ENCODE peak calls at places on chromosomes 5 and 9, in nine cellular contexts. One of them, this sample, is unnamed.

GRCh38 chr5:138273834-138274188 is 610 bp downstream of the GFRA3 start:
- DNase-seq in adipocyte: no peak
- DNase-seq in memory B cell: no peak
- DNase-seq in naive B cell: no peak
- DNase-seq in naive thymus-derived CD8-positive, alpha-beta T cell: no peak
- DNase-seq in COR-L47: no peak
- DNase-seq in fibroblast of mammary gland: no peak
- DNase-seq in NCI-H2081: no peak
- DNase-seq in GM23248: no peak
- DNase-seq in this sample: no peak

GRCh38 chr9:5800969-5801738 is 31.8 kb downstream of the ERMP1 start:
- DNase-seq in naive thymus-derived CD8-positive, alpha-beta T cell: no peak
- DNase-seq in memory B cell: no peak
- DNase-seq in GM23248: no peak
- DNase-seq in naive B cell: no peak
- DNase-seq in adipocyte: peak; percentile 17
- DNase-seq in COR-L47: peak; percentile 6
- DNase-seq in NCI-H2081: peak; percentile 11
- DNase-seq in fibroblast of mammary gland: no peak
- DNase-seq in this sample: no peak

GRCh38 chr5:154386952-154387629 is 58.7 kb upstream of the SAP30L start:
- DNase-seq in NCI-H2081: no peak
- DNase-seq in naive B cell: no peak
- DNase-seq in memory B cell: no peak
- DNase-seq in GM23248: no peak
- DNase-seq in naive thymus-derived CD8-positive, alpha-beta T cell: no peak
- DNase-seq in adipocyte: no peak
- DNase-seq in COR-L47: no peak
- DNase-seq in fibroblast of mammary gland: no peak
- DNase-seq in this sample: no peak

GRCh38 chr5:62650197-62650596 is 71.6 kb downstream of the LRRC70 start:
- DNase-seq in naive B cell: no peak
- DNase-seq in COR-L47: no peak
- DNase-seq in adipocyte: no peak
- DNase-seq in memory B cell: no peak
- DNase-seq in GM23248: no peak
- DNase-seq in naive thymus-derived CD8-positive, alpha-beta T cell: no peak
- DNase-seq in NCI-H2081: no peak
- DNase-seq in fibroblast of mammary gland: no peak
- DNase-seq in this sample: no peak

GRCh38 chr5:135456238-135457099 is 4.3 kb upstream of the TIFAB start:
- DNase-seq in adipocyte: peak; percentile 90
- DNase-seq in memory B cell: no peak
- DNase-seq in COR-L47: no peak
- DNase-seq in GM23248: peak; percentile 98
- DNase-seq in NCI-H2081: no peak
- DNase-seq in fibroblast of mammary gland: peak; percentile 84
- DNase-seq in naive B cell: no peak
- DNase-seq in naive thymus-derived CD8-positive, alpha-beta T cell: no peak
- DNase-seq in this sample: no peak

GRCh38 chr5:76025069-76025468 is 58.1 kb upstream of the SV2C start:
- DNase-seq in adipocyte: no peak
- DNase-seq in memory B cell: no peak
- DNase-seq in NCI-H2081: no peak
- DNase-seq in fibroblast of mammary gland: no peak
- DNase-seq in GM23248: no peak
- DNase-seq in naive thymus-derived CD8-positive, alpha-beta T cell: no peak
- DNase-seq in naive B cell: no peak
- DNase-seq in COR-L47: no peak
- DNase-seq in this sample: no peak

GRCh38 chr5:161421067-161421466 is 125.5 kb downstream of the GABRB2 start:
- DNase-seq in GM23248: no peak
- DNase-seq in adipocyte: no peak
- DNase-seq in naive thymus-derived CD8-positive, alpha-beta T cell: no peak
- DNase-seq in memory B cell: no peak
- DNase-seq in NCI-H2081: peak; percentile 24
- DNase-seq in naive B cell: no peak
- DNase-seq in COR-L47: no peak
- DNase-seq in fibroblast of mammary gland: no peak
- DNase-seq in this sample: no peak

GRCh38 chr5:147912015-147912414 is 5.7 kb upstream of the C5orf46 start:
- DNase-seq in GM23248: no peak
- DNase-seq in naive thymus-derived CD8-positive, alpha-beta T cell: no peak
- DNase-seq in naive B cell: no peak
- DNase-seq in memory B cell: no peak
- DNase-seq in fibroblast of mammary gland: no peak
- DNase-seq in COR-L47: no peak
- DNase-seq in adipocyte: no peak
- DNase-seq in NCI-H2081: no peak
- DNase-seq in this sample: no peak

GRCh38 chr5:91277840-91278239 is 105.3 kb downstream of the ARRDC3 start:
- DNase-seq in NCI-H2081: no peak
- DNase-seq in naive B cell: no peak
- DNase-seq in fibroblast of mammary gland: no peak
- DNase-seq in naive thymus-derived CD8-positive, alpha-beta T cell: no peak
- DNase-seq in COR-L47: no peak
- DNase-seq in adipocyte: no peak
- DNase-seq in memory B cell: no peak
- DNase-seq in GM23248: no peak
- DNase-seq in this sample: no peak

GRCh38 chr9:128743421-128743820 is 19.5 kb upstream of the ZDHHC12 start:
- DNase-seq in adipocyte: no peak
- DNase-seq in memory B cell: no peak
- DNase-seq in naive B cell: no peak
- DNase-seq in naive thymus-derived CD8-positive, alpha-beta T cell: no peak
- DNase-seq in GM23248: no peak
- DNase-seq in NCI-H2081: no peak
- DNase-seq in fibroblast of mammary gland: no peak
- DNase-seq in COR-L47: no peak
- DNase-seq in this sample: no peak

GRCh38 chr9:111356567-111357244 is 26.7 kb upstream of the OR2K2 start:
- DNase-seq in adipocyte: peak; percentile 91
- DNase-seq in COR-L47: no peak
- DNase-seq in naive thymus-derived CD8-positive, alpha-beta T cell: no peak
- DNase-seq in NCI-H2081: no peak
- DNase-seq in memory B cell: no peak
- DNase-seq in GM23248: peak; percentile 91
- DNase-seq in naive B cell: no peak
- DNase-seq in fibroblast of mammary gland: peak; percentile 94
- DNase-seq in this sample: peak; percentile 25

GRCh38 chr9:109225629-109226028 is 58.6 kb upstream of the FRRS1L start:
- DNase-seq in memory B cell: no peak
- DNase-seq in naive thymus-derived CD8-positive, alpha-beta T cell: no peak
- DNase-seq in NCI-H2081: no peak
- DNase-seq in fibroblast of mammary gland: no peak
- DNase-seq in COR-L47: no peak
- DNase-seq in GM23248: no peak
- DNase-seq in adipocyte: no peak
- DNase-seq in naive B cell: no peak
- DNase-seq in this sample: no peak

GRCh38 chr9:87445646-87446045 is 52.0 kb upstream of the DAPK1 start:
- DNase-seq in GM23248: peak; percentile 39
- DNase-seq in COR-L47: no peak
- DNase-seq in fibroblast of mammary gland: peak; percentile 12
- DNase-seq in naive B cell: peak; percentile 7
- DNase-seq in naive thymus-derived CD8-positive, alpha-beta T cell: no peak
- DNase-seq in adipocyte: peak; percentile 25
- DNase-seq in NCI-H2081: no peak
- DNase-seq in memory B cell: no peak
- DNase-seq in this sample: no peak

GRCh38 chr5:73215891-73216610 is 43.1 kb downstream of the TMEM174 start:
- DNase-seq in naive B cell: peak; percentile 19
- DNase-seq in GM23248: peak; percentile 92
- DNase-seq in fibroblast of mammary gland: peak; percentile 59
- DNase-seq in adipocyte: peak; percentile 95
- DNase-seq in memory B cell: peak; percentile 19
- DNase-seq in COR-L47: peak; percentile 77
- DNase-seq in naive thymus-derived CD8-positive, alpha-beta T cell: peak; percentile 79
- DNase-seq in NCI-H2081: peak; percentile 75
- DNase-seq in this sample: no peak

GRCh38 chr9:86732514-86732913 is 214.8 kb downstream of the GAS1 start:
- DNase-seq in NCI-H2081: no peak
- DNase-seq in naive thymus-derived CD8-positive, alpha-beta T cell: no peak
- DNase-seq in memory B cell: no peak
- DNase-seq in naive B cell: no peak
- DNase-seq in GM23248: peak; percentile 94
- DNase-seq in adipocyte: peak; percentile 89
- DNase-seq in COR-L47: no peak
- DNase-seq in fibroblast of mammary gland: peak; percentile 100
- DNase-seq in this sample: no peak

GRCh38 chr9:91164724-91165520 is 196.8 kb downstream of the AUH start:
- DNase-seq in COR-L47: no peak
- DNase-seq in fibroblast of mammary gland: peak; percentile 97
- DNase-seq in NCI-H2081: no peak
- DNase-seq in GM23248: peak; percentile 97
- DNase-seq in memory B cell: no peak
- DNase-seq in naive B cell: no peak
- DNase-seq in adipocyte: peak; percentile 97
- DNase-seq in naive thymus-derived CD8-positive, alpha-beta T cell: peak; percentile 72
- DNase-seq in this sample: peak; percentile 36

GRCh38 chr5:16430349-16431089 is 35.1 kb downstream of the ZNF622 start:
- DNase-seq in COR-L47: no peak
- DNase-seq in adipocyte: no peak
- DNase-seq in fibroblast of mammary gland: no peak
- DNase-seq in NCI-H2081: no peak
- DNase-seq in naive B cell: no peak
- DNase-seq in GM23248: no peak
- DNase-seq in memory B cell: no peak
- DNase-seq in naive thymus-derived CD8-positive, alpha-beta T cell: no peak
- DNase-seq in this sample: no peak

GRCh38 chr5:38636626-38637025 is 80.2 kb upstream of the LIFR start:
- DNase-seq in fibroblast of mammary gland: no peak
- DNase-seq in NCI-H2081: no peak
- DNase-seq in adipocyte: no peak
- DNase-seq in naive thymus-derived CD8-positive, alpha-beta T cell: no peak
- DNase-seq in GM23248: no peak
- DNase-seq in naive B cell: no peak
- DNase-seq in COR-L47: no peak
- DNase-seq in memory B cell: no peak
- DNase-seq in this sample: no peak

GRCh38 chr5:120734033-120734432 is 269.9 kb downstream of the PRR16 start:
- DNase-seq in NCI-H2081: no peak
- DNase-seq in GM23248: peak; percentile 16
- DNase-seq in memory B cell: no peak
- DNase-seq in naive B cell: no peak
- DNase-seq in adipocyte: peak; percentile 17
- DNase-seq in fibroblast of mammary gland: peak; percentile 22
- DNase-seq in naive thymus-derived CD8-positive, alpha-beta T cell: no peak
- DNase-seq in COR-L47: no peak
- DNase-seq in this sample: no peak

GRCh38 chr5:149381986-149382338 is 2.9 kb upstream of the IL17B start:
- DNase-seq in naive thymus-derived CD8-positive, alpha-beta T cell: peak; percentile 80
- DNase-seq in fibroblast of mammary gland: peak; percentile 69
- DNase-seq in naive B cell: peak; percentile 45
- DNase-seq in COR-L47: peak; percentile 11
- DNase-seq in NCI-H2081: peak; percentile 13
- DNase-seq in GM23248: peak; percentile 75
- DNase-seq in memory B cell: peak; percentile 63
- DNase-seq in adipocyte: peak; percentile 89
- DNase-seq in this sample: no peak

GRCh38 chr5:132006331-132007120 is 4.9 kb downstream of the ACSL6 start:
- DNase-seq in fibroblast of mammary gland: no peak
- DNase-seq in memory B cell: no peak
- DNase-seq in COR-L47: no peak
- DNase-seq in NCI-H2081: no peak
- DNase-seq in naive B cell: no peak
- DNase-seq in GM23248: no peak
- DNase-seq in adipocyte: no peak
- DNase-seq in naive thymus-derived CD8-positive, alpha-beta T cell: peak; percentile 45
- DNase-seq in this sample: no peak

GRCh38 chr9:131337131-131337848 is 47.8 kb downstream of the PLPP7 start:
- DNase-seq in COR-L47: no peak
- DNase-seq in NCI-H2081: no peak
- DNase-seq in memory B cell: no peak
- DNase-seq in GM23248: no peak
- DNase-seq in naive B cell: no peak
- DNase-seq in fibroblast of mammary gland: no peak
- DNase-seq in adipocyte: no peak
- DNase-seq in naive thymus-derived CD8-positive, alpha-beta T cell: no peak
- DNase-seq in this sample: no peak

GRCh38 chr5:65809817-65810531 is 88.0 kb downstream of the NLN start:
- DNase-seq in naive B cell: no peak
- DNase-seq in naive thymus-derived CD8-positive, alpha-beta T cell: no peak
- DNase-seq in GM23248: peak; percentile 91
- DNase-seq in adipocyte: peak; percentile 83
- DNase-seq in fibroblast of mammary gland: peak; percentile 79
- DNase-seq in NCI-H2081: no peak
- DNase-seq in COR-L47: no peak
- DNase-seq in memory B cell: no peak
- DNase-seq in this sample: no peak

GRCh38 chr5:178310130-178310865 is 77.7 kb upstream of the PHYKPL start:
- DNase-seq in naive thymus-derived CD8-positive, alpha-beta T cell: no peak
- DNase-seq in NCI-H2081: no peak
- DNase-seq in fibroblast of mammary gland: no peak
- DNase-seq in memory B cell: no peak
- DNase-seq in COR-L47: no peak
- DNase-seq in naive B cell: no peak
- DNase-seq in GM23248: no peak
- DNase-seq in adipocyte: no peak
- DNase-seq in this sample: no peak

GRCh38 chr5:106875591-106876297 is 795.0 kb downstream of the EFNA5 start:
- DNase-seq in COR-L47: no peak
- DNase-seq in fibroblast of mammary gland: peak; percentile 33
- DNase-seq in memory B cell: no peak
- DNase-seq in naive thymus-derived CD8-positive, alpha-beta T cell: no peak
- DNase-seq in naive B cell: no peak
- DNase-seq in GM23248: peak; percentile 51
- DNase-seq in NCI-H2081: no peak
- DNase-seq in adipocyte: peak; percentile 46
- DNase-seq in this sample: no peak

GRCh38 chr9:116646661-116647514 is 40.2 kb upstream of the TRIM32 start:
- DNase-seq in fibroblast of mammary gland: peak; percentile 67
- DNase-seq in GM23248: peak; percentile 70
- DNase-seq in naive B cell: no peak
- DNase-seq in COR-L47: peak; percentile 19
- DNase-seq in naive thymus-derived CD8-positive, alpha-beta T cell: no peak
- DNase-seq in adipocyte: peak; percentile 76
- DNase-seq in NCI-H2081: peak; percentile 16
- DNase-seq in memory B cell: no peak
- DNase-seq in this sample: no peak

This sample was measured in glomerular endothelial cell.